ENCODE peak calls at places on chromosomes 4 and X, in six cellular contexts. I is MCF 10A, L is Calu3, B is AG09309, O is PC-3, Z is H9. J is an unnamed sample.
A peak's percentile ranks its signal among the peaks of the same experiment; 100 is the strongest.

GRCh38 chr4:3688018-3688998 is 77.9 kb upstream of the ADRA2C start:
- DNase-seq in I (peak; percentile 43), L (no peak), B (no peak), O (no peak), Z (no peak), J (no peak)

GRCh38 chrX:136765957-136766356 is 14.8 kb downstream of the ARHGEF6 start:
- DNase-seq in I (no peak), L (no peak), B (no peak), O (no peak), Z (no peak), J (no peak)

GRCh38 chrX:21806691-21807090 is 32.7 kb upstream of the MBTPS2 start:
- DNase-seq in I (no peak), L (no peak), B (no peak), O (peak; percentile 44), Z (no peak), J (no peak)

GRCh38 chr4:81021526-81021944 is 9.0 kb upstream of the BMP3 start:
- DNase-seq in I (no peak), L (peak; percentile 52), B (no peak), O (peak; percentile 94), Z (no peak), J (no peak)

GRCh38 chr4:183658362-183659028 is 490 bp downstream of the RWDD4 start:
- DNase-seq in I (peak; percentile 34), L (no peak), B (no peak), O (peak; percentile 4), Z (peak; percentile 32), J (no peak)

GRCh38 chrX:119073200-119073905 is 560 bp downstream of the CT47C1 start:
- DNase-seq in I (no peak), L (no peak), B (no peak), O (no peak), Z (no peak), J (no peak)

GRCh38 chr4:111854494-111855087 is 290.7 kb upstream of the FAM241A start:
- DNase-seq in I (peak; percentile 50), L (peak; percentile 48), B (peak; percentile 14), O (peak; percentile 49), Z (no peak), J (no peak)

GRCh38 chrX:106862972-106863688 is 40.0 kb downstream of the RIPPLY1 start:
- DNase-seq in I (peak; percentile 46), L (peak; percentile 38), B (no peak), O (peak; percentile 61), Z (peak; percentile 71), J (no peak)

GRCh38 chrX:130885996-130886395 is 17.0 kb downstream of the ENOX2 start:
- DNase-seq in I (no peak), L (no peak), B (no peak), O (no peak), Z (no peak), J (no peak)

GRCh38 chr4:177293208-177294018 is 16.3 kb upstream of the NEIL3 start:
- DNase-seq in I (no peak), L (no peak), B (no peak), O (no peak), Z (no peak), J (no peak)

GRCh38 chr4:2402053-2402452 is 16.4 kb downstream of the ZFYVE28 start:
- DNase-seq in I (peak; percentile 68), L (no peak), B (no peak), O (peak; percentile 23), Z (peak; percentile 99), J (peak; percentile 86)

GRCh38 chrX:53077207-53078197 is 4.7 kb upstream of the TSPYL2 start:
- DNase-seq in I (no peak), L (no peak), B (no peak), O (no peak), Z (no peak), J (no peak)

GRCh38 chr4:128711361-128711760 is 98.1 kb upstream of the JADE1 start:
- DNase-seq in I (no peak), L (no peak), B (no peak), O (no peak), Z (no peak), J (no peak)

GRCh38 chrX:103530540-103530939 is 11.3 kb upstream of the RAB40A start:
- DNase-seq in I (no peak), L (no peak), B (no peak), O (no peak), Z (no peak), J (no peak)

GRCh38 chr4:78129383-78130108 is 72.4 kb downstream of the FRAS1 start:
- DNase-seq in I (no peak), L (no peak), B (no peak), O (no peak), Z (no peak), J (no peak)

GRCh38 chrX:129665916-129666644 is 11.3 kb upstream of the APLN start:
- DNase-seq in I (peak; percentile 65), L (peak; percentile 39), B (peak; percentile 23), O (peak; percentile 90), Z (peak; percentile 62), J (no peak)

GRCh38 chr4:64158648-64159326 is 250.5 kb downstream of the TECRL start:
- DNase-seq in I (peak; percentile 82), L (peak; percentile 52), B (peak; percentile 1), O (peak; percentile 90), Z (peak; percentile 53), J (no peak)
- TF ChIP-seq CTCF in I (peak; percentile 60), L (peak; percentile 50), B (peak; percentile 53), O (peak; percentile 98), Z (peak; percentile 89), J (peak; percentile 77)

DNA sequence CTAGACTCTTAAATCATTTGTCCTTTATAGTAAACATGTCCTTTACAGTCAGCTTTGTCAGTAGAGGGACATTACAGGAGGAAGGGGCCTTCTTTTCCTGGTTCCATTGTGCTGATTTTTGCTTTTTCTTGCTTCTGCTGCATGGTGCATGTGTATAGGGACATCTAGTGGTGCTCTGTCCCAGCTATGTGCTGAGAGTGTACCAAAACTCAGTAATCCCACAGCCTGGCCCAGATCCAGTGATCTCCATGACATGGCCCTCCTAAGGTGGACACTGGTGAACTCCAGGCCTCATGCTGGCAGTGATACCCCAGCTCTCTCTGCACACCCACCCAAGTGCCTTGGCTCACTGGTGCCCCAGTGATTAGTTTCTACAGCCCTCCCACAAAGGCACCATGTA is 45.2 kb downstream of the MAGEB17 start:
- DNase-seq in I (peak; percentile 25), L (peak; percentile 35), B (no peak), O (peak; percentile 42), Z (peak; percentile 41), J (no peak)
- TF ChIP-seq CTCF in I (peak; percentile 34), L (no peak), B (peak; percentile 55), O (peak; percentile 58), Z (peak; percentile 71), J (peak; percentile 34)

DNA sequence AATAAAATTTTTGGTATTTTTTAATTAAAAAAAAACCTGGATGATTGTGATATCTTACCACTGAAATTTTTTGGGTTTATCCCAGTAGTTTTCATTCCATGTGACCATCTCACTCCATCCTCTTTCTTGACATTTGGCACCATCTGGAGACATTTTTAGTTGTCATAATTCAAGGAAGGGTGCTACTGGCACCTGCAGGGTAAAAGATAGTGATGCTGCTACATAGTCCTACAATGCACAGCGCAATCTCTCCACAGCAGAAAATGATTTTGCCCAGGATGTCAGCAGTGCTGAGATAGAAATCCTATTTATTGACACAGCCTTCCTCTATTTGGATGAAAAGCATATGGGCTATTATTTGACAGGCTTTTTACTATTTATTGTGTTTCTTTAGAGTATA is 79.3 kb downstream of the RBPJ start:
- DNase-seq in I (no peak), L (no peak), B (no peak), O (no peak), Z (no peak), J (no peak)
- TF ChIP-seq CTCF in I (no peak), L (no peak), B (no peak), O (peak; percentile 12), Z (no peak), J (peak; percentile 6)

DNA sequence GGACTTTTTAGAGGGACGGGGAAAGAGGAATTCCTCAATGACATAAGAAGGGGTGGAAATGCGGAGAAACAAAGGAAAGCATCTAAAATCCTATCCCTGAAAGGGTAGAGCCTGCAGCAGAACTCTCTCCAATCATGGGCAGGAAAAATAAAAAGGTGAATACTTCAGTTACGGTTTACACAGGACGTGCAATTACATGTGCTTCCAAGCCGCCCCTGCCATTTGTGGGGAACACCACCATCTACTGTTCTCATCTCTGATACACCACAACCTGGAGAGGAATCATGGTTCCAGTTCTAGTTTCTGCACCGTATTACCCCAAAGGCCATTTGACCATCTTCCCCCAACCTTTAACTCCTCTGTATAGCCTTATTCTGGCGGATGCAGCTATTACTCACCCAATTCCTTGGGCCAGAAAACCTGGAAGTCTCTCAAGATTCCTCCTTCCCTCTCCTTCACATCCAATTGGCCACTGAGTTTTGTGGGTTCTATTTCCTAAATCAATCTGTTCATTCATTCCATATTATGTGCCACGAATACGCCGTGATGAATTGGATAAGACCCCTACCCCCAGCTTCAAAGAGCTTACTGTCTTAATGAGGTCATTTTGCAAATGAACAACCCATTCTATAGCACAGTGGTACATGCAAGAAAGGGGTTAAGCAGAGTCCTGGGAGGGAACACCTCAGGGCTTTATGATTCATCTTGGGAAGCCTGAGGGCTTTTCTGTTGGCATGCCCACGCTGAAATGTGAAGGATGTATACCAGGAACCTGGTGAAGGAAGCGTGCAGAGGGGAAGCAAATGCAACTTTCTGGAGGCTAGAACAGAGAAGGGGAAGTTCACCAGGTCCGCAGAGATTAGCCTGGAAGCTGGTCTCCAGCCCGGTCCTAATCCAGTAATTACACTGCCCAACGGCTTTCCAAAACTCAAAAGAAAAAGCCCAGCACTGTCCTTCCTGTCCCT is 1.4 kb upstream of the MSL3 start:
- DNase-seq in I (no peak), L (no peak), B (no peak), O (peak; percentile 56), Z (no peak), J (no peak)
- TF ChIP-seq CTCF in I (no peak), L (no peak), B (no peak), O (no peak), Z (no peak), J (no peak)

GRCh38 chr4:185328586-185328985 is 67.1 kb downstream of the LRP2BP start:
- DNase-seq in I (no peak), L (no peak), B (no peak), O (no peak), Z (no peak), J (no peak)

GRCh38 chr4:185335579-185335978 is 60.1 kb downstream of the LRP2BP start:
- DNase-seq in I (no peak), L (no peak), B (no peak), O (no peak), Z (no peak), J (no peak)

GRCh38 chr4:185332575-185333464 is 62.9 kb downstream of the LRP2BP start:
- DNase-seq in I (no peak), L (no peak), B (no peak), O (no peak), Z (no peak), J (no peak)
- TF ChIP-seq CTCF in I (no peak), L (no peak), B (no peak), O (no peak), Z (no peak), J (no peak)